ENCODE peak calls at places on chromosomes 2 and 18, in nine cellular contexts. R is M059J; X is NCI-H524; U is naive B cell; E is HL-60; F is esophagus squamous epithelium; V is T-cell; O is AG08395; P is activated CD4-positive, CD25-positive, alpha-beta regulatory T cell treated with anti-CD3 and anti-CD28 coated beads, Interleukin-2, amount 50 U/mL, for 72 hours. D is an unnamed sample.
A peak's percentile ranks its signal among the peaks of the same experiment; 100 is the strongest.

GRCh38 chr2:222569826-222570225 is 86.1 kb downstream of the FARSB start:
- DNase-seq in P (no peak), R (peak; percentile 40), O (peak; percentile 25), F (no peak), U (no peak), X (no peak), V (no peak), E (no peak), D (no peak)

GRCh38 chr2:201228912-201229290 is 31.4 kb upstream of the CASP8 start:
- DNase-seq in R (no peak), E (peak; percentile 23), V (no peak), U (no peak), F (no peak), X (no peak), P (no peak), O (no peak), D (no peak)

GRCh38 chr2:145769053-145769716 is 1249.3 kb upstream of the ZEB2 start:
- DNase-seq in P (no peak), E (no peak), V (no peak), O (no peak), F (no peak), U (no peak), X (peak; percentile 52), R (no peak), D (no peak)

GRCh38 chr18:2979027-2979570 is 33.8 kb downstream of the LPIN2 start:
- DNase-seq in O (peak; percentile 19), F (no peak), R (peak; percentile 56), V (no peak), P (no peak), E (no peak), X (no peak), U (no peak), D (peak; percentile 35)

GRCh38 chr2:7999683-8000476 is 682.0 kb upstream of the ID2 start:
- DNase-seq in O (peak; percentile 49), R (no peak), P (no peak), X (no peak), E (no peak), V (no peak), F (no peak), U (no peak), D (no peak)

GRCh38 chr18:34971313-34971712 is 69.9 kb upstream of the MAPRE2 start:
- DNase-seq in U (no peak), V (no peak), X (no peak), P (no peak), E (no peak), R (peak; percentile 59), F (no peak), O (no peak), D (peak; percentile 76)

GRCh38 chr2:236753611-236754010 is 184.0 kb downstream of the ACKR3 start:
- DNase-seq in O (no peak), E (no peak), R (peak; percentile 41), U (no peak), P (no peak), X (peak; percentile 91), V (no peak), F (no peak), D (no peak)

GRCh38 chr2:128270306-128271185 is 48.1 kb downstream of the HS6ST1 start:
- DNase-seq in U (no peak), R (no peak), V (no peak), X (no peak), F (no peak), P (no peak), O (no peak), E (no peak), D (no peak)

GRCh38 chr2:152247337-152247695 is 71.8 kb upstream of the STAM2 start:
- DNase-seq in X (no peak), F (no peak), O (peak; percentile 48), V (no peak), U (no peak), E (no peak), P (no peak), R (peak; percentile 70), D (peak; percentile 4)